ENCODE peak calls at places on chromosomes 2 and 18, in five cellular contexts. H, O, A, Z and M are unnamed samples.

GRCh38 chr2:26274058-26274613 is 29.4 kb downstream of the HADHB start:
- DNase-seq in H (peak), O (no peak), Z (no peak), A (no peak), M (peak)

GRCh38 chr2:30078521-30078920 is 68.3 kb upstream of the YPEL5 start:
- DNase-seq in O (no peak), Z (no peak), H (no peak), A (no peak), M (no peak)

GRCh38 chr2:37614061-37614802 is 57.2 kb downstream of the CDC42EP3 start:
- DNase-seq in A (no peak), O (no peak), H (no peak), Z (no peak), M (no peak)

GRCh38 chr2:238688197-238689153 is 159.4 kb upstream of the TWIST2 start:
- DNase-seq in A (no peak), Z (no peak), H (no peak), O (no peak), M (no peak)

GRCh38 chr2:231923951-231924888 is 2.0 kb downstream of the NPPC start:
- DNase-seq in Z (no peak), H (no peak), O (no peak), A (no peak), M (no peak)

GRCh38 chr2:43193996-43194869 is 32.2 kb downstream of the ZFP36L2 start:
- DNase-seq in A (no peak), H (peak), O (no peak), Z (peak), M (peak)

GRCh38 chr18:8359076-8359475 is 250.2 kb upstream of the RAB12 start:
- DNase-seq in A (no peak), Z (no peak), H (no peak), O (no peak), M (no peak)

GRCh38 chr18:75204978-75205759 is 3.8 kb downstream of the PTGR3 start:
- DNase-seq in Z (no peak), A (no peak), H (no peak), O (no peak), M (no peak)

GRCh38 chr2:206477296-206477695 is 34.0 kb downstream of the ADAM23 start:
- DNase-seq in Z (no peak), O (no peak), A (no peak), H (no peak), M (no peak)

GRCh38 chr2:228417526-228417925 is 236.0 kb upstream of the SPHKAP start:
- DNase-seq in Z (no peak), O (no peak), H (no peak), A (no peak), M (no peak)

GRCh38 chr2:98388081-98388480 is 41.8 kb downstream of the CNGA3 start:
- DNase-seq in O (no peak), A (peak), H (no peak), Z (no peak), M (no peak)

GRCh38 chr2:179344280-179344961 is 79.8 kb upstream of the SESTD1 start:
- DNase-seq in A (no peak), Z (no peak), O (no peak), H (peak), M (no peak)

GRCh38 chr2:125471963-125472362 is 1184.0 kb upstream of the GYPC start:
- DNase-seq in Z (no peak), O (no peak), A (peak), H (peak), M (peak)

GRCh38 chr2:219645631-219646527 is 18.4 kb downstream of the SLC4A3 start:
- DNase-seq in Z (no peak), H (peak), O (no peak), A (no peak), M (no peak)

GRCh38 chr18:32777049-32777448 is 4.2 kb upstream of the KLHL14 start:
- DNase-seq in Z (no peak), H (peak), O (no peak), A (no peak), M (no peak)

DNA sequence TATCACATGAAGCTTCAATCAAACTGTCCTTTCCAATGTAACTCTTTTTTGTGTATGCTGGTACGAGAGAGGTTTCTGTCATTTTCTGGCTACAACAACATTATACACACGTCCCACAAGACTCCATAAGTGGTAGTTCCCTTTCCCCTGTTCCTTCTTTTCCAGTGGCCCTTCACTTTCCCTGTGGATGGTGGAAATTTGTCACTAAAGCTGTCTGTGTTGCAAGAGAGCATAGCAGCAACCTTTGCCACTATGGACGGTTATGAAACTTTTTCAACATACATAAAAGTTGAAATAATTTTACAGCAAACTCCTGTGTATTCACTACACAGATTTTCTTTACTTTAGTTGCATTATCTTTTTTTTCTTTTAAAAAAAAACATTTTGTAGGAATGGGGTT is 18.7 kb downstream of the DBI start:
- DNase-seq in O (no peak), Z (no peak), A (no peak), H (no peak), M (no peak)
- TF ChIP-seq CHD2 in O (no peak), Z (no peak), A (no peak), H (no peak), M (no peak)

DNA sequence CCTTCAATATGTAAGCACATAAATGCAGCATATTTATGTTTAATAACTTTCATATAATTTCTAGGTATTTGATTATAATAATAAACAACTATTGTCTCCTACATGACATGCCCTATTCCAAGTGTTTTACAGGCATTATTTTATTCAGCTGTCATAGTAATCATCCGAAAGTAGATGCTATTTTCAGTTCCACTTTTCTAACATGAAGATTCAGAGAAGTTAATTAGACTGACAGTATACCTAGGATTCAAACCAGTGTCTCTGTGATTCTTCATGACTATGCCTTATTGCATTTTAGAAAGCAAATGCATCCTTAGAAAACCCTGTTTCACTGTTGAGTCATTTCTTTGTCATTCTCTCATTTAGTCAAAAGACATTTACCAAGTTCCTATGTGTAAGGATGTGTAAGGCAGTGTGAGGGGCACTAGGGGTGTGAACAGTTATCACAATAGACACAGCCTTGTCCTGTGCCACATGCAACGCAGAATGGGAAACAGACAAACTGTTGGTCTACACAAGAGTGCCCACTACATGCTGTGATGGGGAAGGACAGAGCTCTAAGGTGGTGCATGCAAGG is 79.8 kb downstream of the DTNA start:
- DNase-seq in H (no peak), O (no peak), A (no peak), Z (no peak), M (no peak)
- H3K4me2 ChIP-seq in H (no peak), O (no peak), A (no peak), Z (no peak), M (no peak)

DNA sequence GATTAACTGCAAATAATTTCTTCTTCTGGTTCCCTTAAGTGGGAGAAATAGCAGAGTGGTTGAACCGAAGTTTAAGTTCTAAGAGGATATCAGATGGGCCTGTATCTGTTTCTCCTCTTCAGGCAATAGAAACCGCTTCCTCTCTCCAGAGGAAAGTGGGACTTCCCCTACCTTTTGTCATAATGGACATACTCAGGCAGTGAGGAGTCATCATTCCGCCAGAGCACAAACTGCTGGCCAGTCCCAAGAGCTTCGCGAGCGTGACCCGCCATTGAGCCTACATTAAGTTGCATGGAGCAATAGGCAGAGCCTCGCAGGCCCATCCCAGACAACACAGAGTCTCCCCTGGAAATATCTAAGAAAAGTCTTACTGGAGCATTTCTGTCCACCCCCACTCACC is 158.9 kb downstream of the LDLRAD4 start:
- DNase-seq in H (no peak), A (no peak), Z (no peak), O (no peak), M (no peak)
- TF ChIP-seq CHD2 in H (no peak), A (no peak), Z (no peak), O (no peak), M (no peak)

GRCh38 chr18:5542393-5543035 is 1.3 kb downstream of the EPB41L3 start:
- DNase-seq in Z (no peak), A (peak), H (no peak), O (no peak), M (no peak)
- H3K4me2 ChIP-seq in Z (no peak), A (no peak), H (peak), O (no peak), M (peak)

DNA sequence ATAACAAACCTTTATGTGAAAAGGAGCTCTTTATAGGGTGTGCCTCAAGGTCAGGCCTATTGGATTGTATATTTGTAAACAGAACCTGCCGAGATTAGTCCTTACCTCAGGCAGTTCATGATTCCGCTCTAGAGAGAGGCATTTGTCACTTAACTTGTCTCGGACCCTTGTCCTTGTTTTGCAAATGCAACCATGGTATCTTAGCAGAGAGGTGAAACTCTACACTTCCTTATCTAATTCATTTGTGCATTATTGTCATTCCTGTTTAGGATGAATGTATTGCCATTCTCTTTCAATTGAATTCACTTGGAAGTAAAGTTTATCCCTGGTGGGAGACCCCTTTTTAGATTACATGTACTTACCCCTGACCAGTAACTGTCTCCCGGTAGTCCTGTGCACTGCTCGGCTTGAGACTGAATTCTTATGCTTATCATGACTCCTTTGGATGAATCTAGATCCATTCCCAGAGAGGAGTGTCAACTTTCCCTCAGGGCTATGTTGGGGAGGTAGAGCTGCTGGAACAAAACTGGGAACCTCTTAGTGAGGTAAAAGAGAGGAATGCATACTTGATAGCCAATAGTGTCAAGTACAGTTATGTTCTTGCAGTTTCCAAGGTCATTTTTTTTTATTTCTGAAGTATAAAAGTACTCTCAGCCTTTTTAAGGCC is 46.6 kb downstream of the SGPP2 start:
- DNase-seq in A (no peak), Z (no peak), O (no peak), H (no peak), M (no peak)
- TF ChIP-seq CHD2 in A (no peak), Z (no peak), O (no peak), H (no peak), M (no peak)

DNA sequence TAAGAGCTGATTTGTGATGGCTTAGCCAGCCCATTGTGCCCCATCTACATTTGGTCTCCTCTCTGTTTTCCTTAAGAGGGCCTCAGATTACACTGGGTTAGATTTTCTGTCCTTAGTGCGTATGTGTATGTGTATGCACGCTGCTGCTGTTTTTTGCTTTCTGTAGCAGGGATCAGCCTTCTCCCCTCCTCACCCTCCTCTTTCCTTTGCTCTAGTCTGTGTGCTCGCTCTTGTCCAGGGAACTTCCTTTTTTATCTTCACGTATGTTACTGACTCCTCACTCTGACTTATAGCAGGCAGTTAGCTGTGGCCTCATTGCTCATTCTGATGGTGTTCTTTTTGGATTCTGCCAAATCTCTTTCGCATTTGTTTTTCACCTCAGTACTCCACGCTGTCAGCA is 33.3 kb upstream of the MGAT5 start:
- DNase-seq in A (no peak), O (no peak), Z (no peak), H (no peak), M (no peak)
- H3K4me2 ChIP-seq in A (no peak), O (no peak), Z (no peak), H (no peak), M (no peak)

GRCh38 chr2:121200011-121200347 is 85.0 kb downstream of the TFCP2L1 start:
- DNase-seq in A (no peak), O (no peak), Z (no peak), H (no peak), M (no peak)

GRCh38 chr2:121199281-121200010 is 85.6 kb downstream of the TFCP2L1 start:
- DNase-seq in H (no peak), Z (no peak), A (no peak), O (no peak), M (no peak)

GRCh38 chr2:121196132-121196848 is 88.7 kb downstream of the TFCP2L1 start:
- DNase-seq in O (no peak), A (no peak), Z (no peak), H (no peak), M (no peak)

GRCh38 chr2:121196849-121197155 is 88.2 kb downstream of the TFCP2L1 start:
- DNase-seq in A (no peak), Z (no peak), H (no peak), O (no peak), M (no peak)

DNA sequence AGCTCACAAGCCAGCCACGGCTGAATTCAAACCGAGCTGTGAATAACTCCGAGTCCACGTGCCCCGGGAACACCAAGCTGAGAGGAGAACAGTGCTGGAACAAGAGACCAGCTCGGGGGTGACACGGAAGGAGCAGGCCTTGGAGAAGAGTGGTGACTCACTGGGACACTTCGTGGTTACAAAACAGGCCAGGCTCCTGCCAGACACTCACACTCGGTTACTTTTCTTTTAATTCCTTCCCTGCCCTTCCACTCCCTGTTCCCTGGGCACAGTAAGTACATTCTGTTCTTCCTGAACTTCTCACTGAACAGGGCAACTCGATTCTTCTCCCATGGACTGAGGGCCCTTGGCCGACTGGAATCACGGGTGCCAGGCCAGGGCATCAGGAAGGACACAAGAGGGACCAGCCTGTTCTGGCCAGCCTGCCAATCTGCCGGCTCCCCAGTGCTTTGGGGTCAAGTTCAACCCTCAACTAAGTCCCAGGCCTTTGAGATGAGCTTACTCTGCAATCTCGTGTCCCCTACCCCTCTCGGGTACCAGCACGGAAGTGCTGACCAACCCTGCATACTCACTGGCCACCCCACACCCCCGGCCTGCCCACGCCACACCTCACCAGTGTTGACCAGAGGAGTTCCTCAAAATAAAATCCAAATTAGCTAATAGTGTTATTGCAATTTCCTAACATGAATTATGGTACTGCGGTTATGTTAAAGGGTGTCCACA is 87.5 kb downstream of the TFCP2L1 start:
- DNase-seq in Z (no peak), A (no peak), H (no peak), O (no peak), M (no peak)
- TF ChIP-seq CHD2 in Z (no peak), A (no peak), H (no peak), O (no peak), M (no peak)

DNA sequence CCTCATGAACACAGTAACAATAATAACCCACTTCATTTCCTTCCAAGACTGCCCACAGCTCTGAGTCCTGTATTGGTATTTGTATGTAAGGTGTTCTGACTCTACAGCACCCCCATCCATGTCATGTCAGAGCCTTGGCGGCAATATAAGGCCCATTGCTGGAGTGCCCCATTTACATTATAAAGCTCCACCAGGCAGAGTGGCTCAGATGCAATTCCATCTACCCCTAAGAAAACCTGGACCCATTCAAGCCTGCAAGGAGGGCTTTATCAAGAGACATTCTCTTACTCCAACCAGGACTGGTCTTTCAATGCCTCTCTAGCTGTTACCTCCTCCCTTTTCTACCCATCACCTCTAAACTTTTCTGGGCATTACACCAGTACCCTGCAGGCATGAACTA is 101.6 kb downstream of the ANTXR1 start:
- DNase-seq in H (no peak), Z (no peak), O (no peak), A (no peak), M (no peak)
- H3K4me2 ChIP-seq in H (no peak), Z (no peak), O (no peak), A (no peak), M (no peak)

DNA sequence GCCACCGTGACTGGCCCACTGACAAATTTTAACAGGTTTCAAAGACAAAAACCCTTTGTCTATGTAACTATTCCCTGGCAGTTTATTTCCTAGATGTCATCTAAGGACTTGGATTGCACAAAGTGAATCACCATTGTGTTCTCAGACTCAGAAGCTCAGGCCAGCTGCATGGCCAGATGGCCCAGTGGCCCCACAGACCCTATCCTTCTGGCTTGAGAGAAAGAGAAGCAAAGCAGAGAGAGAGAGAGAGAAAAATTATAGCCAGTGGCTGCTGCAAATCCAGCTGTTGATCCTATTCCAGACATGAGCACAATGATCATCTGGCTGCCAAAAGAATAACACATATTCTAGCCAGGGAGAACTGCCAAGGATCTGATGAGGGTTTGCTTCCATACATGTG is 25.8 kb downstream of the CTLA4 start:
- DNase-seq in Z (no peak), A (no peak), H (no peak), O (no peak), M (no peak)
- TF ChIP-seq CHD2 in Z (no peak), A (no peak), H (no peak), O (no peak), M (no peak)

GRCh38 chr2:54480025-54480424 is 23.9 kb downstream of the SPTBN1 start:
- DNase-seq in Z (no peak), H (no peak), O (no peak), A (no peak), M (no peak)

GRCh38 chr2:54481686-54482085 is 25.6 kb downstream of the SPTBN1 start:
- DNase-seq in A (no peak), O (no peak), Z (no peak), H (no peak), M (no peak)

GRCh38 chr2:54486766-54487165 is 30.6 kb downstream of the SPTBN1 start:
- DNase-seq in O (no peak), A (no peak), H (no peak), Z (no peak), M (no peak)

GRCh38 chr2:54482725-54483124 is 26.6 kb downstream of the SPTBN1 start:
- DNase-seq in H (peak), A (no peak), Z (no peak), O (no peak), M (peak)

GRCh38 chr2:54483426-54483825 is 27.3 kb downstream of the SPTBN1 start:
- DNase-seq in Z (no peak), A (no peak), O (no peak), H (peak), M (peak)
- H3K4me2 ChIP-seq in Z (no peak), A (peak), O (no peak), H (peak), M (peak)